ENCODE peak calls at places on chromosomes 13 and 19, in six cellular contexts. T is ovary; B is NB4; Z is astrocyte of the spinal cord; W is fibroblast of pulmonary artery; R is activated CD8-positive, alpha-beta T cell treated with anti-CD3 and anti-CD28 coated beads for 36 hours. K is an unnamed sample.

GRCh38 chr13:94664889-94665288 is 47.5 kb downstream of the SOX21 start:
- DNase-seq in T (no peak), B (no peak), Z (no peak), W (no peak), R (no peak), K (no peak)

GRCh38 chr19:58330458-58330857 is 3.7 kb downstream of the ZSCAN22 start:
- DNase-seq in T (no peak), B (no peak), Z (peak; percentile 65), W (peak; percentile 78), R (no peak), K (no peak)

GRCh38 chr19:35232912-35233311 is 4.4 kb upstream of the FAM187B start:
- DNase-seq in T (no peak), B (no peak), Z (no peak), W (no peak), R (no peak), K (no peak)

GRCh38 chr19:33499671-33500506 is 21.7 kb downstream of the PEPD start:
- DNase-seq in T (no peak), B (no peak), Z (no peak), W (no peak), R (no peak), K (no peak)

GRCh38 chr13:66543780-66544179 is 686.4 kb downstream of the PCDH9 start:
- DNase-seq in T (no peak), B (peak; percentile 13), Z (no peak), W (no peak), R (no peak), K (no peak)

GRCh38 chr13:94764576-94765321 is 52.4 kb upstream of the SOX21 start:
- DNase-seq in T (no peak), B (peak; percentile 4), Z (peak; percentile 59), W (no peak), R (peak; percentile 38), K (no peak)

GRCh38 chr19:48514123-48514458 is 2.5 kb upstream of the LMTK3 start:
- DNase-seq in T (no peak), B (no peak), Z (no peak), W (no peak), R (no peak), K (no peak)

GRCh38 chr13:94811753-94812152 is 99.4 kb upstream of the SOX21 start:
- DNase-seq in T (no peak), B (no peak), Z (no peak), W (no peak), R (no peak), K (no peak)

DNA sequence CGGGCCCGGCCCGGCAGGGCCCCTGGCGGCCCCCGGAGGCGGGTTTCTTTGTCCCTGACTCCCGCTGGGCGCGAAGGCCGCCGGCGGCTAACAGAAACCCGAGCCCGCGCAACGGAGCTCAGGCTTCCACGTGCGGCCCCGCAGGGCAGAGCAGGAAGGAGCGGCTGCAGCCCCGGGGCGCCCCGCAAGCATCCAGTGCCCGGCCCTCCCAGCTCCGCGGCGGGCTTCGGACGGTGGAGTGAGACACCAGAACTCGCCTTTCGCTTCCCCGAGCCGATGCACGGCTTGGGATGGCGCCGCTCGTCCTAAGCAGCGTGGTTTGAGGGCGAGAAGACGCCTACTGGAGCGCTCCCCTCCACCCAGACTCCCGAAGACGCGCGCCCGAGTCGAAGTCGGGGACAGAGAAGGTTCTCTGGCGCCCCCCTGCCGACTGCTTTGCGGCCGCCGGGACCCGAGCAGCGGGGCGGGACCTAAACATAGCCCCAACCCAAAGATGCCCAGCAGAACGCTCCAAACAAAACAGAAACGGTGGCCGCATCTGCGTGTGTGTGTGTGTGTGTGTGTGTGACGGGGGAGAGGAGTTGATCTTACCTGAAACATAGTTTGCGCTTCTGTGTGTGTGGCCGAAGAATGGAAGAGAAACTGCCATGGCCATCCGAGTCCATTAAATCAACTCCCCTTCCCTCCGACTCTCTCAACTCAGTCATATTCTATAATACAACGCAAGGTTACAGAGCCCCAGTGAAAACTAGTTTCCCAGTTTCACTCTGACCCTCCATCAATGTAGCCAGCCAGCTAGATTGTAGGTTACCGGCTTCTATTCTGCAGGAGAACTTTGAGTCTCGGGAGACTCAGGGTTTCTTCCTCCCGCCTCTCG is 629 bp upstream of the FGF9 start:
- DNase-seq in T (peak; percentile 35), B (peak; percentile 69), Z (peak; percentile 73), W (peak; percentile 42), R (peak; percentile 72), K (peak; percentile 81)
- TF ChIP-seq CTCF in T (no peak), B (no peak), Z (peak; percentile 5), W (no peak), R (no peak), K (peak; percentile 39)

DNA sequence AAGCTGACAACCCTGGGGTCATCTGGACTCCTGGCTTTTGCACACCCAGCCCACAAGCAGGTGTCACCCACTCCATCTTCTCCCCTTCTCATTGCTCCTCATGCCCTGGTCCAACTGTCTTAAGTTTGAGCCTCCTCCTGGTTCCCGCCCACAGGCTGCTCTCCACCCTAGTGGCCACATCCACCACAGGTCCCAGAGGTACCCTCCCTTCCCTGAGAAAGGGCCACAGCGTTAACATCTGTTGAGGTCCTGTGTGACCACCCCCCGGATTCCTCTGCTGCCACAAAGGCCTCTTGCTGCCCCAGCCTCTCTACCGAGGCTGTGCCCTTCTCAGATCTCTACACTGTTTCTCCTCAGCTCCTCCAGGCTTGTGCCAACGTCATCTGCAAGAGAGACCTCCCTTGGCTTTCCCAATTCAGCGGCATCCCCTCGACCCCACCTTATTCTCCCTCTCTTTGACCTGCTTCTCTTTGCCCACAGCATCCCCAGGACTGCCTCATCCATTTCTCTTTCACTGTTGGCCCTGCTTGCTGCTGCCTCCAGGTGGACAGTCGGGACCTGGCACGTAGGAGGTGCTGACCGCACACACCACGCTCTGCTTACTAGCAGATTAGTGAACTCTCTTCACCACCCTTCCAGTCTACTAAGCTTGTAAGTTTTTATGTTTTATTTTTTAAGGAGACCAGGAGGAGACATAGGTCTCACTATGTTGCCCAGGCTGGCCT is 33.3 kb downstream of the SUGP2 start:
- DNase-seq in T (no peak), B (peak; percentile 52), Z (no peak), W (peak; percentile 35), R (no peak), K (no peak)
- TF ChIP-seq CTCF in T (no peak), B (peak; percentile 24), Z (peak; percentile 46), W (peak; percentile 38), R (no peak), K (no peak)

GRCh38 chr19:13370948-13371347 is 135.3 kb downstream of the CACNA1A start:
- DNase-seq in T (no peak), B (no peak), Z (no peak), W (no peak), R (no peak), K (no peak)

GRCh38 chr19:13363954-13364353 is 142.3 kb downstream of the CACNA1A start:
- DNase-seq in T (no peak), B (no peak), Z (no peak), W (no peak), R (no peak), K (no peak)

GRCh38 chr19:13363235-13363634 is 143.0 kb downstream of the CACNA1A start:
- DNase-seq in T (no peak), B (no peak), Z (no peak), W (no peak), R (no peak), K (no peak)

DNA sequence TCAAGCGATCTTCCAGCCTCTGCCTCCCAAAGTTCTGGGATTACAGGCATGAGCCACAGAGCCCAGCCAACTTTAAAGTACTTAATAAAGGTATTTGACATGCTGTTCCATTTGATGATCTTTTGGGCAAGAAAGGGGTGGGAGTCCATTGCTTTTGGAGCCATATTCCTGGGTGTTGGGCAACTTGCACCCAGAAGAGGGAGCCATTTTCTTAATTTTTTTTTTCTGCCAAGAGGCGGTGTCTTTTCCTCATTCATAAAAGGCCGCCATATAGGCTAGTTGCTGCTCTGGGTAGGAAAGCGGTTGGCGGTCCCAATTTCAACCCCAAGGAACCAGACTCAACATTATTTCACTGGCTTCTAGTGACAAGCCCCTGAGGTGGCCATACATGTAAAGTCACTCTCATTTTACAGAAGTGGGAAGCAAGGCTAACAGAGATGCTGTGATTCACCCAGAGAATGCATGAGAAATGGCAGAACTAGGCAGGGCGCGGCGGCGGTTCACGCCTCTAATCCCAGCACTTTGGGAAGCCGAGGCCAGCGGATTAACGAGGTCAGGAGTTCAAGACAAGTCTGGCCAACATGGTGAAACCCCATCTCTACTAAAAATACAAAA is 139.6 kb downstream of the CACNA1A start:
- DNase-seq in T (no peak), B (peak; percentile 34), Z (peak; percentile 27), W (peak; percentile 54), R (no peak), K (peak; percentile 36)
- TF ChIP-seq CTCF in T (no peak), B (no peak), Z (peak; percentile 57), W (peak; percentile 60), R (peak; percentile 25), K (no peak)

DNA sequence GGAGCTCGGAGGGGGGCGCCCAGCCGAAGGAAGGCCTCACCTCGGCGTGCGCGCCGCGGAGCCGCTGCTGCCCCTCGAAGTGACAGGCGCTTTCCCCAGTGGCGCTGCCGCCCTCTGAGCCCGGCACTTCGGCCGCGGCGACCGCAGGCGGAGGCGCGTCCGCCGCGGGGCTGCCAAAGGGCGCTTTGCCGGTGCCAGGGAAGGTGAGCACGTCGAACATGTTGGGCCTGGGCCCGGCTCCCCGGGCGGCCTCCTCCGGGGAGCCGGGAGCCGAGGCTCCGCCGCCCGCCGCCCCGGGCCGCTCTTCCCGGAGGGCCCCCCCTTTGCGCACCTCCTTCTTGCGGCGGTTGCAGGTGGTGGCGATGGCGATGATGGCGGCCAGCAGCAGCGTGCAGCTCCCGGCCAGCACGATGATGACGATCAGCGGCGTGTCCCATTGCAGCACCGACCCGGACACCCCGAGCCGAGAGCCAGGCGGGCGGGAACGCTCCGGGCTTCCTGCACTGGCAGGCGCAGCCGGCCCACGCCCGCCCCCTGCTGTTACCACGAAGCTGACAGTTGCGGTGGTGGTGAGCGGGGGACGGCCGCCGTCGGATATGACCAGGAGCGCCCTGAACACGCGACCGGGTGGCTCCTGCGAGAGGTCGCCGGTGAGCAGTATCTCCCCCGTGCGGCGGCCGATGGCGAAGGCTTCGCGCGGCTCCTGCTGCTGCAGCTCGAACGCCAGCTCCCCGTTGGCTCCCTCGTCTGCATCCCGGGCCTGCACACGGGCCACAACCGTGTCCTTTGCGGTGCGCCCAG is 2.5 kb downstream of the PCDH8 start:
- DNase-seq in T (no peak), B (peak; percentile 20), Z (peak; percentile 5), W (peak; percentile 8), R (peak; percentile 54), K (peak; percentile 51)
- TF ChIP-seq CTCF in T (no peak), B (no peak), Z (peak; percentile 24), W (no peak), R (no peak), K (no peak)

GRCh38 chr13:110107568-110108347 is 199.2 kb downstream of the COL4A1 start:
- DNase-seq in T (no peak), B (peak; percentile 66), Z (no peak), W (no peak), R (no peak), K (no peak)
- TF ChIP-seq CTCF in T (no peak), B (peak; percentile 49), Z (peak; percentile 26), W (peak; percentile 11), R (no peak), K (no peak)

GRCh38 chr19:4966591-4966990 is 2.3 kb upstream of the KDM4B start:
- DNase-seq in T (no peak), B (no peak), Z (no peak), W (no peak), R (no peak), K (no peak)
- TF ChIP-seq CTCF in T (no peak), B (no peak), Z (no peak), W (no peak), R (no peak), K (no peak)

K was measured in GM13976.